ENCODE peak calls at places on chromosomes 11 and 22, in nine cellular contexts. Y is A549; J is stimulated activated CD4-positive, alpha-beta T cell treated with anti-CD3 and anti-CD28 coated beads, Interleukin-15, amount 100 ng/mL, for 24 hours; D is IMR-90; X is iris pigment epithelial cell; C is hippocampal formation; G is left ventricle myocardium inferior; Z is Karpas-422; P is OCI-LY7. K is an unnamed sample.

GRCh38 chr11:125886997-125887372 is 483 bp upstream of the HYLS1 start:
- DNase-seq in Y (no peak), J (peak; percentile 55), D (no peak), X (peak; percentile 10), C (no peak), G (peak; percentile 27), Z (peak; percentile 65), P (peak; percentile 75), K (no peak)

GRCh38 chr11:37465221-37465620 is 867.2 kb upstream of the RAG2 start:
- DNase-seq in Y (no peak), J (no peak), D (peak; percentile 2), X (peak; percentile 3), C (no peak), G (no peak), Z (no peak), P (no peak), K (no peak)

GRCh38 chr11:78851883-78852586 is 277.4 kb upstream of the NARS2 start:
- DNase-seq in Y (no peak), J (no peak), D (no peak), X (no peak), C (no peak), G (no peak), Z (no peak), P (no peak), K (no peak)

GRCh38 chr11:12552677-12553076 is 121.5 kb upstream of the TEAD1 start:
- DNase-seq in Y (no peak), J (no peak), D (peak; percentile 90), X (peak; percentile 78), C (no peak), G (no peak), Z (no peak), P (no peak), K (no peak)

GRCh38 chr11:128251140-128251539 is 336.2 kb downstream of the ETS1 start:
- DNase-seq in Y (no peak), J (no peak), D (peak; percentile 77), X (peak; percentile 88), C (no peak), G (no peak), Z (no peak), P (no peak), K (no peak)

GRCh38 chr22:50218996-50219727 is 18.4 kb downstream of the SELENOO start:
- DNase-seq in Y (no peak), J (peak; percentile 44), D (peak; percentile 74), X (peak; percentile 80), C (no peak), G (peak; percentile 89), Z (no peak), P (no peak), K (no peak)

GRCh38 chr11:130121430-130121978 is 38.1 kb upstream of the ST14 start:
- DNase-seq in Y (no peak), J (peak; percentile 35), D (peak; percentile 81), X (peak; percentile 88), C (no peak), G (no peak), Z (no peak), P (no peak), K (no peak)

GRCh38 chr11:76655466-76656086 is 15.0 kb downstream of the LRRC32 start:
- DNase-seq in Y (no peak), J (no peak), D (no peak), X (no peak), C (no peak), G (no peak), Z (no peak), P (no peak), K (no peak)

GRCh38 chr22:48602805-48603518 is 1224.7 kb downstream of the BRD1 start:
- DNase-seq in Y (no peak), J (no peak), D (no peak), X (no peak), C (no peak), G (no peak), Z (no peak), P (no peak), K (no peak)

GRCh38 chr11:77136074-77136473 is 8.0 kb downstream of the MYO7A start:
- DNase-seq in Y (no peak), J (no peak), D (peak; percentile 71), X (peak; percentile 61), C (no peak), G (no peak), Z (no peak), P (no peak), K (no peak)

GRCh38 chr11:27875480-27876208 is 175.4 kb upstream of the BDNF start:
- DNase-seq in Y (no peak), J (no peak), D (no peak), X (no peak), C (no peak), G (no peak), Z (no peak), P (no peak), K (no peak)

GRCh38 chr11:2943711-2944118 is 14.5 kb upstream of the PHLDA2 start:
- DNase-seq in Y (no peak), J (peak; percentile 33), D (no peak), X (no peak), C (no peak), G (no peak), Z (no peak), P (no peak), K (peak; percentile 48)

GRCh38 chr11:21949741-21950413 is 243.0 kb upstream of the ANO5 start:
- DNase-seq in Y (no peak), J (no peak), D (no peak), X (no peak), C (no peak), G (no peak), Z (no peak), P (no peak), K (no peak)

GRCh38 chr11:12126352-12127019 is 16.1 kb downstream of the MICAL2 start:
- DNase-seq in Y (no peak), J (peak; percentile 25), D (peak; percentile 93), X (peak; percentile 93), C (no peak), G (no peak), Z (no peak), P (no peak), K (no peak)

GRCh38 chr11:125207866-125208425 is 43.4 kb downstream of the PKNOX2 start:
- DNase-seq in Y (no peak), J (no peak), D (peak; percentile 60), X (peak; percentile 25), C (no peak), G (no peak), Z (no peak), P (no peak), K (no peak)

GRCh38 chr22:22591348-22592299 is 32.6 kb upstream of the PRAME start:
- DNase-seq in Y (no peak), J (no peak), D (peak; percentile 13), X (peak; percentile 21), C (no peak), G (no peak), Z (no peak), P (peak; percentile 23), K (no peak)

GRCh38 chr22:44729391-44730012 is 22.9 kb upstream of the ARHGAP8 start:
- DNase-seq in Y (no peak), J (peak; percentile 16), D (peak; percentile 71), X (peak; percentile 73), C (peak; percentile 59), G (peak; percentile 57), Z (no peak), P (no peak), K (no peak)

GRCh38 chr11:12044799-12045198 is 36.4 kb upstream of the DKK3 start:
- DNase-seq in Y (no peak), J (no peak), D (no peak), X (no peak), C (no peak), G (no peak), Z (no peak), P (no peak), K (no peak)

GRCh38 chr11:122189259-122189658 is 73.2 kb upstream of the BLID start:
- DNase-seq in Y (peak; percentile 41), J (no peak), D (peak; percentile 98), X (peak; percentile 98), C (no peak), G (no peak), Z (no peak), P (no peak), K (no peak)

GRCh38 chr11:74989269-74989655 is 529 bp downstream of the NEU3 start:
- DNase-seq in Y (peak; percentile 10), J (peak; percentile 11), D (peak; percentile 10), X (no peak), C (no peak), G (no peak), Z (peak; percentile 60), P (peak; percentile 31), K (no peak)

GRCh38 chr11:120304526-120304925 is 20.6 kb upstream of the TLCD5 start:
- DNase-seq in Y (peak; percentile 19), J (no peak), D (peak; percentile 21), X (peak; percentile 40), C (no peak), G (no peak), Z (no peak), P (no peak), K (no peak)

GRCh38 chr22:16914006-16914405 is 88.8 kb upstream of the XKR3 start:
- DNase-seq in Y (no peak), J (no peak), D (no peak), X (no peak), C (no peak), G (no peak), Z (peak; percentile 84), P (peak; percentile 87), K (no peak)

GRCh38 chr22:32528984-32529982 is 54.7 kb downstream of the FBXO7 start:
- DNase-seq in Y (peak; percentile 74), J (peak; percentile 79), D (peak; percentile 86), X (peak; percentile 77), C (peak; percentile 81), G (peak; percentile 86), Z (peak; percentile 79), P (peak; percentile 56), K (peak; percentile 60)

GRCh38 chr11:65429069-65429681 is 6.6 kb downstream of the NEAT1 start:
- DNase-seq in Y (no peak), J (peak; percentile 41), D (peak; percentile 76), X (peak; percentile 77), C (no peak), G (no peak), Z (peak; percentile 71), P (peak; percentile 39), K (no peak)

GRCh38 chr11:59221438-59221837 is 8.7 kb upstream of the MPEG1 start:
- DNase-seq in Y (no peak), J (no peak), D (peak; percentile 95), X (peak; percentile 93), C (no peak), G (no peak), Z (no peak), P (peak; percentile 30), K (no peak)

GRCh38 chr11:2257023-2257700 is 13.2 kb downstream of the ASCL2 start:
- DNase-seq in Y (no peak), J (no peak), D (no peak), X (no peak), C (no peak), G (no peak), Z (no peak), P (no peak), K (no peak)

GRCh38 chr11:63592975-63593395 is 21.2 kb downstream of the PLAAT3 start:
- DNase-seq in Y (peak; percentile 45), J (no peak), D (peak; percentile 44), X (no peak), C (peak; percentile 44), G (no peak), Z (peak; percentile 62), P (peak; percentile 33), K (no peak)

GRCh38 chr11:24588075-24588474 is 91.2 kb downstream of the LUZP2 start:
- DNase-seq in Y (no peak), J (no peak), D (peak; percentile 79), X (peak; percentile 71), C (no peak), G (no peak), Z (no peak), P (no peak), K (no peak)

GRCh38 chr11:1227551-1228182 is 4.8 kb downstream of the MUC5B start:
- DNase-seq in Y (no peak), J (no peak), D (no peak), X (no peak), C (no peak), G (no peak), Z (no peak), P (no peak), K (no peak)

GRCh38 chr11:2791139-2791520 is 91.3 kb upstream of the KCNQ1OT1 start:
- DNase-seq in Y (no peak), J (no peak), D (no peak), X (no peak), C (no peak), G (peak; percentile 15), Z (no peak), P (no peak), K (no peak)

GRCh38 chr11:77230878-77231605 is 70.4 kb downstream of the GDPD4 start:
- DNase-seq in Y (no peak), J (no peak), D (no peak), X (no peak), C (no peak), G (no peak), Z (no peak), P (no peak), K (no peak)